ENCODE peak calls at places on chromosome 14, in five cellular contexts. C is dermis blood vessel endothelial cell, Q is aorta, Y is renal cortical epithelial cell, I is GM13977. G is an unnamed sample.

GRCh38 chr14:61076531-61076930 is 95.5 kb downstream of the SLC38A6 start:
- DNase-seq in C (no peak), Y (peak), I (no peak), Q (no peak), G (no peak)

GRCh38 chr14:71498151-71498734 is 434.0 kb upstream of the RGS6 start:
- DNase-seq in I (no peak), Y (no peak), Q (no peak), C (no peak), G (no peak)

GRCh38 chr14:60812987-60813386 is 78.4 kb downstream of the MNAT1 start:
- DNase-seq in Q (peak), C (no peak), Y (no peak), I (no peak), G (no peak)

GRCh38 chr14:99744199-99744872 is 48.9 kb upstream of the EML1 start:
- DNase-seq in C (no peak), Y (peak), Q (no peak), I (no peak), G (no peak)

GRCh38 chr14:86712727-86713126 is 1182.8 kb downstream of the FLRT2 start:
- DNase-seq in C (no peak), Y (peak), I (no peak), Q (no peak), G (no peak)

GRCh38 chr14:76641541-76641940 is 119.7 kb upstream of the VASH1 start:
- DNase-seq in C (no peak), I (no peak), Y (no peak), Q (no peak), G (no peak)

GRCh38 chr14:88225721-88226120 is 97.3 kb downstream of the KCNK10 start:
- DNase-seq in Q (no peak), Y (no peak), I (no peak), C (no peak), G (no peak)

GRCh38 chr14:31059152-31059924 is 33.2 kb upstream of the STRN3 start:
- DNase-seq in I (no peak), Q (peak), C (no peak), Y (peak), G (no peak)

GRCh38 chr14:100972134-100972905 is 68.8 kb upstream of the RTL1 start:
- DNase-seq in Y (no peak), C (no peak), Q (no peak), I (no peak), G (no peak)

GRCh38 chr14:104970231-104971068 is 7.7 kb downstream of the AHNAK2 start:
- DNase-seq in Q (peak), C (peak), I (no peak), Y (peak), G (no peak)

GRCh38 chr14:103185051-103186027 is 62.1 kb downstream of the TNFAIP2 start:
- DNase-seq in Y (peak), Q (no peak), I (peak), C (peak), G (no peak)

GRCh38 chr14:79668941-79669340 is 542.4 kb downstream of the DIO2 start:
- DNase-seq in C (no peak), Y (peak), Q (no peak), I (no peak), G (no peak)

GRCh38 chr14:62645649-62646048 is 399.6 kb downstream of the KCNH5 start:
- DNase-seq in Y (no peak), I (no peak), C (no peak), Q (no peak), G (no peak)

GRCh38 chr14:75242546-75243273 is 35.9 kb upstream of the FOS start:
- DNase-seq in I (no peak), Q (no peak), C (no peak), Y (no peak), G (no peak)

GRCh38 chr14:84095796-84096195 is 1434.1 kb upstream of the FLRT2 start:
- DNase-seq in Q (no peak), Y (no peak), C (peak), I (no peak), G (no peak)

GRCh38 chr14:53390008-53390407 is 236.9 kb upstream of the DDHD1 start:
- DNase-seq in I (no peak), Q (no peak), C (no peak), Y (no peak), G (no peak)

GRCh38 chr14:71214241-71214640 is 307.0 kb downstream of the PCNX1 start:
- DNase-seq in Q (no peak), I (no peak), Y (peak), C (no peak), G (no peak)